ENCODE peak calls at places on chromosomes 3 and 15, in four cellular contexts. One of them, this sample, is unnamed.
A peak's percentile ranks its signal among the peaks of the same experiment; 100 is the strongest.

GRCh38 chr3:8854656-8855055 is 85.2 kb upstream of the OXTR start:
- DNase-seq in bronchial epithelial cell: no peak
- DNase-seq in transverse colon: no peak
- DNase-seq in astrocyte: peak; percentile 77
- DNase-seq in this sample: no peak

GRCh38 chr15:70436428-70436827 is 326.9 kb downstream of the UACA start:
- DNase-seq in bronchial epithelial cell: no peak
- DNase-seq in transverse colon: no peak
- DNase-seq in astrocyte: no peak
- DNase-seq in this sample: no peak

GRCh38 chr3:66520716-66521115 is 19.9 kb upstream of the LRIG1 start:
- DNase-seq in bronchial epithelial cell: no peak
- DNase-seq in transverse colon: no peak
- DNase-seq in astrocyte: peak; percentile 75
- DNase-seq in this sample: peak; percentile 70

GRCh38 chr3:165749817-165750216 is 87.4 kb downstream of the BCHE start:
- DNase-seq in bronchial epithelial cell: peak; percentile 2
- DNase-seq in transverse colon: no peak
- DNase-seq in astrocyte: no peak
- DNase-seq in this sample: peak; percentile 80

GRCh38 chr15:29511663-29512062 is 242.0 kb upstream of the NSMCE3 start:
- DNase-seq in bronchial epithelial cell: no peak
- DNase-seq in transverse colon: no peak
- DNase-seq in astrocyte: no peak
- DNase-seq in this sample: no peak

GRCh38 chr3:111605016-111605415 is 9.9 kb upstream of the ZBED2 start:
- DNase-seq in bronchial epithelial cell: peak; percentile 82
- DNase-seq in transverse colon: no peak
- DNase-seq in astrocyte: no peak
- DNase-seq in this sample: no peak

GRCh38 chr3:43249405-43249804 is 36.9 kb upstream of the SNRK start:
- DNase-seq in bronchial epithelial cell: peak; percentile 13
- DNase-seq in transverse colon: no peak
- DNase-seq in astrocyte: no peak
- DNase-seq in this sample: no peak

GRCh38 chr3:195260286-195260905 is 10.6 kb downstream of the XXYLT1 start:
- DNase-seq in bronchial epithelial cell: no peak
- DNase-seq in transverse colon: peak; percentile 52
- DNase-seq in astrocyte: no peak
- DNase-seq in this sample: no peak

GRCh38 chr3:181564222-181564621 is 147.5 kb upstream of the SOX2 start:
- DNase-seq in bronchial epithelial cell: peak; percentile 33
- DNase-seq in transverse colon: no peak
- DNase-seq in astrocyte: no peak
- DNase-seq in this sample: no peak

GRCh38 chr3:170703121-170703588 is 117.3 kb upstream of the SLC7A14 start:
- DNase-seq in bronchial epithelial cell: peak; percentile 82
- DNase-seq in transverse colon: no peak
- DNase-seq in astrocyte: peak; percentile 93
- DNase-seq in this sample: peak; percentile 26

GRCh38 chr3:57889807-57890206 is 118.4 kb upstream of the FLNB start:
- DNase-seq in bronchial epithelial cell: no peak
- DNase-seq in transverse colon: no peak
- DNase-seq in astrocyte: peak; percentile 73
- DNase-seq in this sample: no peak

GRCh38 chr15:88690331-88690730 is 51.5 kb downstream of the ISG20 start:
- DNase-seq in bronchial epithelial cell: peak; percentile 18
- DNase-seq in transverse colon: no peak
- DNase-seq in astrocyte: no peak
- DNase-seq in this sample: no peak

GRCh38 chr3:125119752-125120369 is 64.1 kb upstream of the HEG1 start:
- DNase-seq in bronchial epithelial cell: no peak
- DNase-seq in transverse colon: no peak
- DNase-seq in astrocyte: peak; percentile 42
- DNase-seq in this sample: no peak

GRCh38 chr3:148975277-148975676 is 16.1 kb upstream of the GYG1 start:
- DNase-seq in bronchial epithelial cell: no peak
- DNase-seq in transverse colon: no peak
- DNase-seq in astrocyte: no peak
- DNase-seq in this sample: no peak

GRCh38 chr3:126412841-126413692 is 18.4 kb downstream of the CFAP100 start:
- DNase-seq in bronchial epithelial cell: no peak
- DNase-seq in transverse colon: no peak
- DNase-seq in astrocyte: no peak
- DNase-seq in this sample: no peak

GRCh38 chr3:126130081-126130855 is 46.3 kb upstream of the SLC41A3 start:
- DNase-seq in bronchial epithelial cell: no peak
- DNase-seq in transverse colon: peak; percentile 13
- DNase-seq in astrocyte: no peak
- DNase-seq in this sample: peak; percentile 24

GRCh38 chr3:140708815-140709214 is 31.0 kb downstream of the TRIM42 start:
- DNase-seq in bronchial epithelial cell: no peak
- DNase-seq in transverse colon: no peak
- DNase-seq in astrocyte: no peak
- DNase-seq in this sample: peak; percentile 72

GRCh38 chr3:140198242-140198641 is 263.3 kb downstream of the CLSTN2 start:
- DNase-seq in bronchial epithelial cell: no peak
- DNase-seq in transverse colon: no peak
- DNase-seq in astrocyte: no peak
- DNase-seq in this sample: no peak

GRCh38 chr3:124272611-124273151 is 280.8 kb upstream of the ROPN1 start:
- DNase-seq in bronchial epithelial cell: no peak
- DNase-seq in transverse colon: no peak
- DNase-seq in astrocyte: peak; percentile 70
- DNase-seq in this sample: peak; percentile 83

GRCh38 chr15:57534279-57534678 is 57.4 kb upstream of the MYZAP start:
- DNase-seq in bronchial epithelial cell: no peak
- DNase-seq in transverse colon: no peak
- DNase-seq in astrocyte: no peak
- DNase-seq in this sample: no peak

GRCh38 chr3:136171097-136171542 is 25.0 kb downstream of the MSL2 start:
- DNase-seq in bronchial epithelial cell: peak; percentile 88
- DNase-seq in transverse colon: no peak
- DNase-seq in astrocyte: no peak
- DNase-seq in this sample: peak; percentile 61